ENCODE peak calls at places on chromosomes 12 and 14, in eight cellular contexts. H, Z, T, Q, L, I, V and Y are unnamed samples.

GRCh38 chr12:19783547-19784444 is 344.5 kb downstream of the AEBP2 start:
- DNase-seq in H (no peak), Z (no peak), T (no peak), Q (no peak), L (peak; percentile 29), I (peak; percentile 46), V (no peak), Y (no peak)

GRCh38 chr14:53881161-53881846 is 75.3 kb downstream of the BMP4 start:
- DNase-seq in H (peak; percentile 16), Z (no peak), T (no peak), Q (no peak), L (no peak), I (no peak), V (no peak), Y (peak; percentile 44)

GRCh38 chr12:19131020-19131431 is 1.5 kb downstream of the PLEKHA5 start:
- DNase-seq in H (no peak), Z (no peak), T (no peak), Q (peak; percentile 74), L (peak; percentile 32), I (no peak), V (no peak), Y (peak; percentile 61)

GRCh38 chr14:72701610-72702009 is 192.3 kb downstream of the DPF3 start:
- DNase-seq in H (no peak), Z (no peak), T (no peak), Q (no peak), L (no peak), I (no peak), V (no peak), Y (no peak)

GRCh38 chr12:123532808-123533649 is 490 bp downstream of the RILPL1 start:
- DNase-seq in H (no peak), Z (peak; percentile 20), T (no peak), Q (peak; percentile 36), L (peak; percentile 54), I (no peak), V (peak; percentile 17), Y (peak; percentile 9)

GRCh38 chr12:124783087-124783486 is 80.6 kb downstream of the SCARB1 start:
- DNase-seq in H (no peak), Z (no peak), T (no peak), Q (no peak), L (no peak), I (no peak), V (no peak), Y (no peak)

GRCh38 chr14:68704736-68705720 is 87.8 kb downstream of the ZFP36L1 start:
- DNase-seq in H (no peak), Z (no peak), T (no peak), Q (peak; percentile 79), L (no peak), I (no peak), V (no peak), Y (peak; percentile 23)

GRCh38 chr12:64679487-64679983 is 69.2 kb downstream of the RASSF3 start:
- DNase-seq in H (no peak), Z (no peak), T (peak; percentile 26), Q (peak; percentile 96), L (peak; percentile 74), I (peak; percentile 47), V (peak; percentile 41), Y (peak; percentile 88)

GRCh38 chr12:106226884-106227640 is 20.8 kb downstream of the CKAP4 start:
- DNase-seq in H (peak; percentile 41), Z (peak; percentile 20), T (no peak), Q (peak; percentile 78), L (no peak), I (no peak), V (no peak), Y (peak; percentile 70)

GRCh38 chr12:92170050-92170449 is 24.4 kb upstream of the BTG1 start:
- DNase-seq in H (no peak), Z (no peak), T (no peak), Q (no peak), L (no peak), I (no peak), V (no peak), Y (no peak)

GRCh38 chr12:65606008-65606766 is 218.1 kb upstream of the HMGA2 start:
- DNase-seq in H (no peak), Z (no peak), T (no peak), Q (no peak), L (no peak), I (no peak), V (no peak), Y (no peak)

GRCh38 chr12:92722897-92723296 is 20.1 kb downstream of the PLEKHG7 start:
- DNase-seq in H (no peak), Z (no peak), T (no peak), Q (no peak), L (no peak), I (no peak), V (no peak), Y (no peak)

GRCh38 chr12:96047621-96048211 is 12.3 kb upstream of the LTA4H start:
- DNase-seq in H (peak; percentile 31), Z (peak; percentile 13), T (no peak), Q (peak; percentile 94), L (no peak), I (peak; percentile 55), V (no peak), Y (peak; percentile 42)

GRCh38 chr14:104432611-104433231 is 146.8 kb upstream of the C14orf180 start:
- DNase-seq in H (no peak), Z (no peak), T (no peak), Q (no peak), L (no peak), I (no peak), V (no peak), Y (no peak)

GRCh38 chr12:40587970-40588369 is 104.3 kb upstream of the CNTN1 start:
- DNase-seq in H (no peak), Z (no peak), T (no peak), Q (no peak), L (no peak), I (no peak), V (no peak), Y (no peak)

GRCh38 chr14:52266179-52266578 is 1.3 kb upstream of the PTGDR start:
- DNase-seq in H (no peak), Z (no peak), T (no peak), Q (peak; percentile 65), L (no peak), I (no peak), V (no peak), Y (no peak)

GRCh38 chr12:98939350-98939749 is 294.3 kb downstream of the APAF1 start:
- DNase-seq in H (no peak), Z (no peak), T (no peak), Q (peak; percentile 42), L (no peak), I (no peak), V (no peak), Y (peak; percentile 26)

GRCh38 chr12:22527999-22528398 is 16.3 kb downstream of the C2CD5 start:
- DNase-seq in H (peak; percentile 45), Z (no peak), T (no peak), Q (no peak), L (no peak), I (no peak), V (no peak), Y (peak; percentile 40)

GRCh38 chr12:92648242-92649031 is 54.4 kb upstream of the PLEKHG7 start:
- DNase-seq in H (no peak), Z (no peak), T (no peak), Q (peak; percentile 1), L (no peak), I (no peak), V (no peak), Y (no peak)

GRCh38 chr12:62162214-62162613 is 98.0 kb upstream of the USP15 start:
- DNase-seq in H (no peak), Z (no peak), T (no peak), Q (no peak), L (no peak), I (no peak), V (no peak), Y (no peak)

GRCh38 chr14:97178781-97179180 is 381.6 kb downstream of the VRK1 start:
- DNase-seq in H (no peak), Z (no peak), T (no peak), Q (peak; percentile 82), L (no peak), I (no peak), V (no peak), Y (no peak)

GRCh38 chr12:34394211-34395055 is 372.1 kb downstream of the ALG10 start:
- DNase-seq in H (no peak), Z (no peak), T (no peak), Q (no peak), L (peak; percentile 4), I (no peak), V (no peak), Y (no peak)

GRCh38 chr12:214005-214736 is at the start of gene SLC6A12:
- DNase-seq in H (no peak), Z (no peak), T (no peak), Q (peak; percentile 13), L (no peak), I (no peak), V (no peak), Y (no peak)